ENCODE peak calls at places on chromosome X, in six cellular contexts. U, G, M, T, Y and Z are unnamed samples.

GRCh38 chrX:84108589-84108988 is 79.4 kb downstream of the RPS6KA6 start:
- DNase-seq in U (no peak), G (no peak), M (peak; percentile 13), T (no peak), Y (no peak), Z (no peak)

GRCh38 chrX:48540480-48540879 is 966 bp downstream of the TBC1D25 start:
- DNase-seq in U (no peak), G (no peak), M (no peak), T (no peak), Y (peak; percentile 42), Z (peak; percentile 22)

GRCh38 chrX:81257817-81258216 is 55.9 kb downstream of the SH3BGRL start:
- DNase-seq in U (no peak), G (no peak), M (no peak), T (no peak), Y (no peak), Z (no peak)

GRCh38 chrX:100216083-100216482 is 194.0 kb downstream of the PCDH19 start:
- DNase-seq in U (no peak), G (no peak), M (no peak), T (no peak), Y (no peak), Z (no peak)

GRCh38 chrX:1448793-1449580 is 3.7 kb downstream of the ASMTL start:
- DNase-seq in U (no peak), G (no peak), M (peak; percentile 20), T (no peak), Y (no peak), Z (no peak)

GRCh38 chrX:41737065-41737464 is 13.1 kb downstream of the GPR82 start:
- DNase-seq in U (no peak), G (no peak), M (no peak), T (no peak), Y (no peak), Z (no peak)

GRCh38 chrX:123975180-123975579 is 13.7 kb downstream of the STAG2 start:
- DNase-seq in U (peak; percentile 31), G (no peak), M (no peak), T (no peak), Y (no peak), Z (no peak)

GRCh38 chrX:49999048-49999447 is 76.7 kb downstream of the CLCN5 start:
- DNase-seq in U (no peak), G (no peak), M (no peak), T (no peak), Y (no peak), Z (no peak)

GRCh38 chrX:14354541-14354940 is 174.8 kb upstream of the GLRA2 start:
- DNase-seq in U (peak; percentile 2), G (no peak), M (no peak), T (no peak), Y (no peak), Z (no peak)

GRCh38 chrX:53456254-53456653 is 22.1 kb upstream of the HSD17B10 start:
- DNase-seq in U (peak; percentile 76), G (no peak), M (no peak), T (no peak), Y (peak; percentile 75), Z (no peak)

GRCh38 chrX:93791304-93791703 is 117.3 kb downstream of the FAM133A start:
- DNase-seq in U (no peak), G (no peak), M (no peak), T (no peak), Y (no peak), Z (no peak)

GRCh38 chrX:29447867-29448266 is 767.5 kb upstream of the MAGEB2 start:
- DNase-seq in U (peak; percentile 15), G (no peak), M (no peak), T (no peak), Y (no peak), Z (no peak)
- H2BK15ac ChIP-seq in U (no peak overlapping the region), G (no peak overlapping the region), M (no peak overlapping the region), T (no peak overlapping the region), Y (no peak overlapping the region), Z (no peak overlapping the region)

GRCh38 chrX:39899876-39900787 is 197.6 kb downstream of the BCOR start:
- DNase-seq in U (no peak), G (no peak), M (no peak), T (no peak), Y (no peak), Z (no peak)
- H2BK15ac ChIP-seq in U (no peak overlapping the region), G (no peak overlapping the region), M (no peak overlapping the region), T (no peak overlapping the region), Y (no peak overlapping the region), Z (no peak overlapping the region)

DNA sequence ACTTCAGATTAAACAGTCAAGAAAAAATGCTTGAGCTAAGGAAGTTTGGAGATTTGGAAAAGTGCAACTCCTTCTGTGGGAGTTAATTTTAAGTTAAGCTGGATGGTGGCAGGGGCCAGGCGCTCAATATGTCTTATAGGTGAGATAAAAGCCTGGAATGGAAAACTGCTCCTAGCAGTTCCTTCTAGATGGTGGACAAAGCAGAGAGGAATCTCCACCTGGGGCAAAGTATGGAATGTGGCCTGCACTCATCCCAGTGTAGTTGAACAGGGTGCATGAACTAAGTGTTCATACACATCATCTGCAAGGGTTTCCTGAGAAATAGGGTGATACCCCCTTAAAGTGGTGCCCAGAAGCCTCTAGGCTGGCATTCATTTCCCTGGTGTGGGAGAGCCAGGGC is 227.1 kb downstream of the FGF13 start:
- DNase-seq in U (no peak), G (no peak), M (no peak), T (no peak), Y (no peak), Z (no peak)
- H2BK15ac ChIP-seq in U (no peak overlapping the region), G (no peak overlapping the region), M (no peak overlapping the region), T (no peak overlapping the region), Y (no peak overlapping the region), Z (no peak overlapping the region)

DNA sequence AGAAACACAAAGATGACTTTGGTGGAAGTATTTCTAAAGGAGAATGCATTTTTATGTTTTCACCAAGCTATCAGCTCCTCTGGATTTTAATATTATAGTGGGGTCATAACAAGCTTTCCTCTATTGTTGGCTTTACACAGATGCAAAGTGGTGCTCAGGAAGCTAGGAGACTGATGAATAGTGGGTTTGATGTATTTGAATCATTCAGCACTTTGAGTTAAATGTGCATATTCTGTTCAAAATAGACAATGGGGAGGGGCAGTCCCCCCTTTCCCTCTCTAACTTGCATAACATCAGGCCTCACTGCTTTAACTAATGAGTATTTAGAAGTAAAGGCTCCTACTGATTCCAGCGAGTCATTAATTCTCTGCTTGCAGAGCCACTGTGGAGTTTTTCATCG is 171.3 kb upstream of the NDP start:
- DNase-seq in U (no peak), G (no peak), M (no peak), T (peak; percentile 2), Y (no peak), Z (no peak)
- H2BK15ac ChIP-seq in U (no peak overlapping the region), G (no peak overlapping the region), M (no peak overlapping the region), T (no peak overlapping the region), Y (no peak overlapping the region), Z (no peak overlapping the region)

GRCh38 chrX:15418707-15419181 is 34.5 kb upstream of the VEGFD start:
- DNase-seq in U (no peak), G (no peak), M (no peak), T (no peak), Y (no peak), Z (no peak)
- H2BK15ac ChIP-seq in U (no peak overlapping the region), G (no peak overlapping the region), M (no peak overlapping the region), T (no peak overlapping the region), Y (no peak overlapping the region), Z (no peak overlapping the region)

GRCh38 chrX:28581522-28581921 is 5.7 kb upstream of the IL1RAPL1 start:
- DNase-seq in U (no peak), G (no peak), M (no peak), T (no peak), Y (no peak), Z (no peak)

GRCh38 chrX:28585767-28586166 is 1.5 kb upstream of the IL1RAPL1 start:
- DNase-seq in U (no peak), G (no peak), M (no peak), T (no peak), Y (peak; percentile 2), Z (no peak)

GRCh38 chrX:28586291-28586690 is 955 bp upstream of the IL1RAPL1 start:
- DNase-seq in U (peak; percentile 45), G (no peak), M (peak; percentile 70), T (peak; percentile 31), Y (peak; percentile 56), Z (peak; percentile 63)

GRCh38 chrX:28584025-28584424 is 3.2 kb upstream of the IL1RAPL1 start:
- DNase-seq in U (no peak), G (no peak), M (no peak), T (no peak), Y (no peak), Z (no peak)

GRCh38 chrX:28582494-28582893 is 4.8 kb upstream of the IL1RAPL1 start:
- DNase-seq in U (peak; percentile 58), G (no peak), M (no peak), T (no peak), Y (no peak), Z (no peak)
- H2BK15ac ChIP-seq in U (no peak overlapping the region), G (no peak overlapping the region), M (no peak overlapping the region), T (no peak overlapping the region), Y (no peak overlapping the region), Z (no peak overlapping the region)

GRCh38 chrX:133852837-133853236 is 132.6 kb downstream of the GPC3 start:
- DNase-seq in U (no peak), G (no peak), M (no peak), T (no peak), Y (no peak), Z (no peak)
- H2BK15ac ChIP-seq in U (no peak overlapping the region), G (no peak overlapping the region), M (no peak overlapping the region), T (no peak overlapping the region), Y (no peak overlapping the region), Z (no peak overlapping the region)

DNA sequence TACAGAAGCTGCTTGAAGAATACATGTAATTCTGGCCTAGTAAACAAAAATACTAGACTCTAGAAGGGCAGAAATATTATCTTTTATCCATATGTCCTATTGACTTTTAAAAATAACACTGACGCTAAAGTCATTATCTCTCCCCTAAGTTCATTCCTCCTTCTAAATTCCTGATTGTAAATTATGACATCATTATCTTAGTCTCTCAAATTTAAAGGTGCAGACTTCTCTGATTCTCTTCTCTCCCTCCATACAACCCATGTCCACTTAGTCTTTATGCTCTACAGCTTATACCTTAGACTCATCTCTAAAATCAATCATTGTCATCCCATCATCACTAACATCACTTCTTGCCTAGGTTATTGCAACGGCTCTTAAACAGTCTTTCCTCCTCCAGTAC is 327.9 kb upstream of the GRIA3 start:
- DNase-seq in U (no peak), G (no peak), M (no peak), T (no peak), Y (no peak), Z (no peak)
- H2BK15ac ChIP-seq in U (no peak overlapping the region), G (no peak overlapping the region), M (no peak overlapping the region), T (no peak overlapping the region), Y (no peak overlapping the region), Z (no peak overlapping the region)

GRCh38 chrX:110403436-110403835 is 44.8 kb downstream of the RTL9 start:
- DNase-seq in U (no peak), G (no peak), M (no peak), T (no peak), Y (peak; percentile 9), Z (no peak)
- H2BK15ac ChIP-seq in U (peak overlapping the region; percentile 91), G (no peak overlapping the region), M (no peak overlapping the region), T (no peak overlapping the region), Y (no peak overlapping the region), Z (no peak overlapping the region)